ENCODE peak calls at places on chromosome X, in four cellular contexts. One of them, this sample, is unnamed.

GRCh38 chrX:37349131-37350033 is at the start of gene PRRG1:
- DNase-seq in IMR-90: peak
- DNase-seq in fibroblast of lung: peak
- DNase-seq in MM.1S: peak
- DNase-seq in this sample: no peak

GRCh38 chrX:109199726-109200125 is 282.2 kb downstream of the GUCY2F start:
- DNase-seq in IMR-90: no peak
- DNase-seq in fibroblast of lung: peak
- DNase-seq in MM.1S: no peak
- DNase-seq in this sample: no peak

GRCh38 chrX:77447339-77448149 is at the start of gene FGF16:
- DNase-seq in fibroblast of lung: no peak
- DNase-seq in IMR-90: no peak
- DNase-seq in MM.1S: no peak
- DNase-seq in this sample: no peak

GRCh38 chrX:130170752-130171445 is 863 bp upstream of the RAB33A start:
- DNase-seq in fibroblast of lung: peak
- DNase-seq in MM.1S: no peak
- DNase-seq in IMR-90: no peak
- DNase-seq in this sample: peak

GRCh38 chrX:133776072-133776471 is 209.3 kb downstream of the GPC3 start:
- DNase-seq in MM.1S: no peak
- DNase-seq in fibroblast of lung: no peak
- DNase-seq in IMR-90: no peak
- DNase-seq in this sample: peak

GRCh38 chrX:41720125-41720780 is 3.7 kb upstream of the GPR82 start:
- DNase-seq in MM.1S: no peak
- DNase-seq in IMR-90: peak
- DNase-seq in fibroblast of lung: peak
- DNase-seq in this sample: peak

GRCh38 chrX:45134303-45134702 is 66.4 kb downstream of the DIPK2B start:
- DNase-seq in MM.1S: no peak
- DNase-seq in fibroblast of lung: peak
- DNase-seq in IMR-90: no peak
- DNase-seq in this sample: no peak

GRCh38 chrX:11664211-11664888 is 1.4 kb downstream of the ARHGAP6 start:
- DNase-seq in IMR-90: no peak
- DNase-seq in fibroblast of lung: peak
- DNase-seq in MM.1S: no peak
- DNase-seq in this sample: no peak

GRCh38 chrX:2609431-2610238 is 81.5 kb upstream of the CD99 start:
- DNase-seq in IMR-90: peak
- DNase-seq in MM.1S: peak
- DNase-seq in fibroblast of lung: peak
- DNase-seq in this sample: no peak

GRCh38 chrX:42128020-42128419 is 204.7 kb upstream of the CASK start:
- DNase-seq in fibroblast of lung: no peak
- DNase-seq in IMR-90: no peak
- DNase-seq in MM.1S: peak
- DNase-seq in this sample: peak

GRCh38 chrX:102651242-102651967 is at the start of gene GPRASP1:
- DNase-seq in IMR-90: peak
- DNase-seq in fibroblast of lung: peak
- DNase-seq in MM.1S: no peak
- DNase-seq in this sample: no peak

GRCh38 chrX:124346064-124346876 is at the start of gene SH2D1A:
- DNase-seq in fibroblast of lung: no peak
- DNase-seq in IMR-90: no peak
- DNase-seq in MM.1S: no peak
- DNase-seq in this sample: peak

GRCh38 chrX:69988955-69989394 is 60.8 kb downstream of the AWAT2 start:
- DNase-seq in MM.1S: no peak
- DNase-seq in IMR-90: no peak
- DNase-seq in fibroblast of lung: no peak
- DNase-seq in this sample: no peak

GRCh38 chrX:25004485-25005032 is 11.2 kb downstream of the ARX start:
- DNase-seq in fibroblast of lung: no peak
- DNase-seq in MM.1S: no peak
- DNase-seq in IMR-90: no peak
- DNase-seq in this sample: no peak

GRCh38 chrX:119477812-119478232 is 9.6 kb downstream of the SLC25A5 start:
- DNase-seq in IMR-90: peak
- DNase-seq in fibroblast of lung: peak
- DNase-seq in MM.1S: no peak
- DNase-seq in this sample: no peak

GRCh38 chrX:110317079-110317819 is 636 bp downstream of the AMMECR1 start:
- DNase-seq in MM.1S: peak
- DNase-seq in IMR-90: no peak
- DNase-seq in fibroblast of lung: no peak
- DNase-seq in this sample: peak

GRCh38 chrX:115553171-115553570 is 7.8 kb upstream of the PLS3 start:
- DNase-seq in fibroblast of lung: no peak
- DNase-seq in IMR-90: no peak
- DNase-seq in MM.1S: no peak
- DNase-seq in this sample: no peak

GRCh38 chrX:9339603-9340569 is 125.0 kb upstream of the TBL1X start:
- DNase-seq in MM.1S: peak
- DNase-seq in fibroblast of lung: no peak
- DNase-seq in IMR-90: no peak
- DNase-seq in this sample: peak

GRCh38 chrX:9341305-9342201 is 123.3 kb upstream of the TBL1X start:
- DNase-seq in IMR-90: peak
- DNase-seq in fibroblast of lung: peak
- DNase-seq in MM.1S: peak
- DNase-seq in this sample: peak

GRCh38 chrX:9338986-9339385 is 125.9 kb upstream of the TBL1X start:
- DNase-seq in IMR-90: no peak
- DNase-seq in MM.1S: no peak
- DNase-seq in fibroblast of lung: no peak
- DNase-seq in this sample: no peak

GRCh38 chrX:9342581-9343051 is 122.2 kb upstream of the TBL1X start:
- DNase-seq in MM.1S: peak
- DNase-seq in IMR-90: peak
- DNase-seq in fibroblast of lung: peak
- DNase-seq in this sample: peak

DNA sequence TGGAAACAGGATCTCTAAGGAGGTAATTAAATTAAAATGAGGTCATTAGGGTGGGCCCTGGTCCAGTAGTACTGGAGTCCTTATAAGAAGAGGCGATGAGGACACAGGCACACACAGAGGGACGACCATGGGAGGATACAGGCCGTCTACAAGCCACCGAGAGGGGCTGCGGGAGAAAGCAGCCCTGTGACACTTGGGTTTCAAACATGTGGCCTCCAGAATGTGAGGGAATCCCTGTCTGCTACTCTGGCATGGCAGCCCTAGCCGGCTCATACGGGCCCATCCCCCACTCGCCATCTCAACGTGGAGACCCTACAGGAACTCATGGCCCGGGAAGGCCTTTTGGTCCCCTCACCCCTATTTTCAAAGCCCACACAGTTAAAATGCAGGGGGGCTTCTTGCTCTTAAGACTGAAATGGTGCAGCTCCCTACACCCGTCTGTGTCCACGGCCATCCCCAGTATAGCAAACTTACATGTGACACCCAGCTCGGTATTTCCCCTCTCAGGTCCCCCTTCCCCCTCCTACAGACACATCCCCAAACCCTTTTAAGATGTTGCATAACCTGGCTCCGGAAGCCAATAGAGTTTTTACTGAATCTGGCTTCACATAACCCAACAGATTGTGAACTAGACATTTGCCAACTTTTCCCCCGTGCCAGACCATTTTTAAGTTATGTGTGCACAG is 124.1 kb upstream of the TBL1X start:
- DNase-seq in IMR-90: peak
- DNase-seq in MM.1S: peak
- DNase-seq in fibroblast of lung: peak
- DNase-seq in this sample: peak
- H3K4me2 ChIP-seq in IMR-90: peak
- H3K4me2 ChIP-seq in MM.1S: peak
- H3K4me2 ChIP-seq in fibroblast of lung: peak
- H3K4me2 ChIP-seq in this sample: peak

DNA sequence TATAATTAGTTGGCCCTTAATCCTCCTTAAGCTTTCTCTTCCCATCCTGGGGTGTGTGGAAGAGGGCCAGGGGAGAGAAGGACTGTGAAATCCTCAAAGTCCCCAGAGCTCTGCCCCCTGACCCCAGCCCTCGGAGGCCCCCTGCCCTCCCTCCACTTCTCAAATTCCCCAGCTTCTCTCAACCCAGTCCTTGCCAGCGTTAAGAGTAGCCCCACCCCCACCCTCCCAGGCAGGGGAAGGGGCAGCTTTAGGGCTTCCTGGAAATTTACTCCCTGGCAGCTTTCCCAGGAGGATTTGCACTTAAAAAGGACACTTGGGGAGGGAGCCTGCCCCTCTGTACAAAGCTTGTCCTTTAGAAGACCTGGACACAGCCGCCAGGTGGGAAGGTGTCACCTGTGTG is 11.8 kb upstream of the CD40LG start:
- DNase-seq in IMR-90: no peak
- DNase-seq in MM.1S: no peak
- DNase-seq in fibroblast of lung: no peak
- DNase-seq in this sample: no peak
- H3K4me2 ChIP-seq in IMR-90: no peak
- H3K4me2 ChIP-seq in MM.1S: peak
- H3K4me2 ChIP-seq in fibroblast of lung: no peak
- H3K4me2 ChIP-seq in this sample: peak

DNA sequence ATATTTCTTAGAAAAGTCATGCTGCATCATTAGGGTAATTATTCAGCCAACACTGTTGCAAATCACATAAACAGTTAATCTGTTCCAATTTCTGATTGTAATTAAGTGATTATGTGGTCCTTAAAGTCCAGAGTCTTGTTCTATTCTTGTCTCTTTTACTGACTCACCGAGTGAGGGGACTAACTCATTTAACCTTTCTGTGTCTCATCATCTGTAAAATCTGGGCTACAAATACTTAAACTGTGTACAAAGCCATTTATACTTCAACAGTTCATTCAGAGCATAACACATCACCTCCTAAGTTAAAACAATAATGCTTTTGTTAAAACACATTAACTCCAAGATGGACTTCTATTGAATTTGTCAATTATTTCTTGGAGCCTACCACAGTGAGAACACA is 65.4 kb upstream of the KLHL13 start:
- DNase-seq in IMR-90: peak
- DNase-seq in MM.1S: no peak
- DNase-seq in fibroblast of lung: peak
- DNase-seq in this sample: no peak
- H3K4me2 ChIP-seq in IMR-90: no peak
- H3K4me2 ChIP-seq in MM.1S: no peak
- H3K4me2 ChIP-seq in fibroblast of lung: no peak
- H3K4me2 ChIP-seq in this sample: no peak

DNA sequence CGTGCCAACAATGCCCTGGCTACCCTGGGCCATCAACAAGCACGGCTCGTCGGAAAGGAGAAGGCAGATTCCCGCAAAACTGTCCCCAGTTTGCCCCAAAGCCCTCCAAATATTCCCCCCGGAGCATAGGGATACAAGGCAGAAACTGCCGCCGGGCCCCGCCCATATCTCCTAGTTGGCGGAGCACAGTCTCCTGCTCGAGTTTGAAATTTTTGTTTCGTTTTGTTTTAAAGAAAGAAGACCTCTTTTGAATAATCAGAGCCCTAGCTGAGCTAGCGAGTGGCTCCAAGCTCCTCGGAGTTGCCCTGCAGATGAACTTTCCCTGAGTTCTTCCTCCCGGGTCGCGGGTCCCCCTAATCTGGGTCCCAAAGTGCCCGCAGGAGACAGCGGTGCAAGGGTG is 138.1 kb upstream of the ZIC3 start:
- DNase-seq in IMR-90: no peak
- DNase-seq in fibroblast of lung: no peak
- DNase-seq in MM.1S: no peak
- DNase-seq in this sample: no peak
- H3K4me2 ChIP-seq in IMR-90: peak
- H3K4me2 ChIP-seq in fibroblast of lung: peak
- H3K4me2 ChIP-seq in MM.1S: peak
- H3K4me2 ChIP-seq in this sample: no peak

GRCh38 chrX:13906103-13906502 is 89.2 kb upstream of the GPM6B start:
- DNase-seq in fibroblast of lung: no peak
- DNase-seq in MM.1S: no peak
- DNase-seq in IMR-90: no peak
- DNase-seq in this sample: no peak
- H3K4me2 ChIP-seq in fibroblast of lung: no peak
- H3K4me2 ChIP-seq in MM.1S: no peak
- H3K4me2 ChIP-seq in IMR-90: no peak
- H3K4me2 ChIP-seq in this sample: no peak